ENCODE peak calls at places on chromosomes 11 and 22, in seven cellular contexts. O, X, W, K, D, F and V are unnamed samples.

GRCh38 chr11:126426820-126427749 is 71.6 kb downstream of the ST3GAL4 start:
- DNase-seq in O (no peak), X (no peak), W (no peak), K (no peak), D (no peak), F (no peak), V (no peak)

GRCh38 chr11:76512851-76513653 is 68.2 kb downstream of the EMSY start:
- DNase-seq in O (peak), X (peak), W (peak), K (no peak), D (no peak), F (no peak), V (no peak)

GRCh38 chr11:77129069-77129840 is 1.2 kb downstream of the MYO7A start:
- DNase-seq in O (no peak), X (no peak), W (no peak), K (no peak), D (no peak), F (no peak), V (no peak)

GRCh38 chr11:1864216-1864615 is 11.3 kb downstream of the LSP1 start:
- DNase-seq in O (no peak), X (no peak), W (no peak), K (no peak), D (no peak), F (no peak), V (no peak)

GRCh38 chr11:74783241-74783871 is 34.7 kb downstream of the RNF169 start:
- DNase-seq in O (peak), X (no peak), W (no peak), K (no peak), D (no peak), F (no peak), V (no peak)

GRCh38 chr11:47306484-47306844 is 36.5 kb downstream of the MADD start:
- DNase-seq in O (no peak), X (no peak), W (no peak), K (no peak), D (no peak), F (no peak), V (no peak)

GRCh38 chr11:7004482-7004881 is 15.7 kb downstream of the ZNF214 start:
- DNase-seq in O (peak), X (no peak), W (no peak), K (no peak), D (no peak), F (no peak), V (no peak)

GRCh38 chr11:107707807-107708206 is 4.0 kb downstream of the SLN start:
- DNase-seq in O (no peak), X (no peak), W (no peak), K (no peak), D (no peak), F (no peak), V (no peak)

GRCh38 chr22:35610741-35611140 is 6.4 kb downstream of the MB start:
- DNase-seq in O (no peak), X (no peak), W (no peak), K (no peak), D (no peak), F (no peak), V (no peak)
- H3K27ac ChIP-seq in O (no peak), X (no peak), W (no peak), K (no peak), D (no peak), F (no peak), V (no peak)

GRCh38 chr11:69240332-69241074 is 53.5 kb upstream of the MYEOV start:
- DNase-seq in O (peak), X (no peak), W (no peak), K (peak), D (no peak), F (no peak), V (peak)
- TF ChIP-seq CTCF in O (peak), X (peak), W (peak), K (no peak), D (peak), F (no peak), V (no peak)

DNA sequence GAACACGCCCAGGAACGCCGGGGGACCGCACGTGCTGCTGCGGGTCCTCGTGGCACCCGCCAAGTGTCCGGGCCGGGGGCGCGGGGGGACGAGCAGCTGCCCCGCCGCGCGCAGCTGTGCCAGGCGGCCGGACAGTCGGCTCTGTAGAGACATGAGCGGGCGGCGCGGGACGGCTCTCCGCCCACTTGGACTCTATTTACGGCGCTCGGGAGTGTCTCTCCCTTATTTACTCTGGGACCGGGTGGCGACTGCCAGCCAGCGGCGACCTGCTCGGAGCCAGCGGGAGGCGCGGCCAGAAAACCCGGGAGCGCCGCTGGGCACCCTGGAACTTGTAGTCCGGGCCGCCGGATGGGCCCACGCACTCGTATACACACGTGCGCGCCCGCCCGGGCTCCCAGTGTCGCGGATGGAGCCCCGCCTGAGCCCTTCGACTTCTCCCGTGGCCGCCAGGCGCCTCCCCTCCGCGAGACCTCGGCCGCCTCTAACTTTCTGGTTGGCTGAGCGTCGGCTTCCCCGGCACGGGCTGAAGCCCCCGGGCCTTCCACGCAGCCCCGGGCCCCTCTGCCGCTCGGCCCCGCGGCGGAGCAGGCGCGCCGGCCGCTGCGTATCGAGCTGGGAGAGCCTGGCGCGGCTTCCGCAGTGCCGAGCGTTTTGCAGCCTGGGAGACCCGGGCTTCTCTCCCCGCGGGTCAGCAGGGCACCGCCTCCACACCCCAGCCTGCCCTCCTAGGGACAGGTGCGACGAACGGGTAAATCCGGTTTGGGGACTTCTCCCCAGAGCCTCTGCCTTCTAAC is at the start of gene MACROD1:
- DNase-seq in O (peak), X (peak), W (peak), K (peak), D (peak), F (peak), V (peak)
- H3K4me3 ChIP-seq in O (peak), X (peak), W (peak), K (peak), D (peak), F (peak), V (peak)

GRCh38 chr22:19173047-19174035 is 5.2 kb downstream of the SLC25A1 start:
- DNase-seq in O (no peak), X (no peak), W (no peak), K (no peak), D (peak), F (no peak), V (no peak)
- H3K27ac ChIP-seq in O (no peak), X (peak), W (peak), K (peak), D (peak), F (peak), V (no peak)

GRCh38 chr11:11849127-11849746 is 7.5 kb downstream of the USP47 start:
- DNase-seq in O (peak), X (peak), W (no peak), K (peak), D (peak), F (no peak), V (no peak)
- TF ChIP-seq CTCF in O (peak), X (peak), W (peak), K (no peak), D (peak), F (peak), V (no peak)

GRCh38 chr11:81869337-81870065 is 864.2 kb downstream of the FAM181B start:
- DNase-seq in O (peak), X (no peak), W (no peak), K (peak), D (no peak), F (no peak), V (no peak)
- H3K4me3 ChIP-seq in O (no peak), X (no peak), W (no peak), K (no peak), D (no peak), F (no peak), V (no peak)

GRCh38 chr22:38062782-38063181 is 5.6 kb downstream of the PICK1 start:
- DNase-seq in O (no peak), X (no peak), W (no peak), K (no peak), D (no peak), F (no peak), V (no peak)
- H3K27ac ChIP-seq in O (no peak), X (no peak), W (no peak), K (no peak), D (no peak), F (no peak), V (peak)

DNA sequence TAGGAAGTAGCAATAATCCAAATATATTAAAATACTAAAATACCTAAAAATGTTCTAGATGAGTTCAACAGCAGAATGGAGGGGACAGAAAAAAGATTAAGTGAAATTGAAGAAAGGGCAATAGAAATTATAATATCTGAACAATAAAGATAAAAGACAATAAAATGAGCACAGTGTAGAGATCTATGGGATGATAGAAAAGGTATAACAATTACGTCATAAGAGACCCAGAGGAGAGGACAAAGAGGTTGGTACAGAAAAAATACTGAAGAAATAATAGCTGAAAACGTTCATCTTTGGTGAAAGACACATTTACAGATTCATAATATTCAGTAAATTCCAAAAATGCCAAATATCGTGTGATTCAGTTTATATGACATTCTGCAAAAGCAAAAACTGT is 143.4 kb downstream of the TMEM135 start:
- DNase-seq in O (no peak), X (no peak), W (no peak), K (no peak), D (no peak), F (no peak), V (no peak)
- TF ChIP-seq CTCF in O (no peak), X (no peak), W (no peak), K (no peak), D (no peak), F (no peak), V (no peak)

DNA sequence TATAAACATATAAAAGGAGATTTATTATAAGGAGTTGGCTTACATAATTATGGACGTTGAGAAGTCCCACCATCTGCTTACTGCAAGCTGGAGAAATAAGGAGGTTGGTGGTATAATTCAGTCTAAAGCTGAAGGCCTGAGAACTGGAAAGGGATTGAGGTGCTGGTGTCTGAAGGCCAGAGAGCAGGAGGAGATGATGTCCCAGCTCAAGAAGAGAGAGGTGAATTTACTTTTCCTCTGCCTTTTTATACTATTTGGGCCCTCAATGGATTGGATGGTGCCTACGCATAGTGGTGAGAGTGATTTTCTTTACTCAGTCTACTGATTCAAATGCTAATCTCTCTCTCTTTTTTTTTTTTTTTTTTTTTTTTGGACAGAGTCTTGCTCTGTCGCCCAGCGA is 1.3 kb upstream of the ZNF202 start:
- DNase-seq in O (no peak), X (no peak), W (no peak), K (no peak), D (no peak), F (no peak), V (no peak)
- H3K4me3 ChIP-seq in O (no peak), X (peak), W (no peak), K (peak), D (no peak), F (peak), V (no peak)

GRCh38 chr11:70207531-70208131 is 4.5 kb downstream of the FADD start:
- DNase-seq in O (no peak), X (no peak), W (no peak), K (no peak), D (no peak), F (no peak), V (no peak)
- H3K27ac ChIP-seq in O (no peak), X (peak), W (no peak), K (no peak), D (no peak), F (no peak), V (no peak)